ENCODE peak calls at places on chromosomes 5 and 9, in six cellular contexts. One of them, this sample, is unnamed.

GRCh38 chr9:121071356-121071755 is 3.4 kb upstream of the CNTRL start:
- DNase-seq in A673: no peak
- DNase-seq in K562: no peak
- DNase-seq in HTR-8/SVneo: no peak
- DNase-seq in ELR: no peak
- DNase-seq in NCI-H1417: no peak
- DNase-seq in this sample: no peak

GRCh38 chr9:101536938-101537337 is 3.3 kb downstream of the RNF20 start:
- DNase-seq in ELR: peak; percentile 47
- DNase-seq in NCI-H1417: no peak
- DNase-seq in HTR-8/SVneo: no peak
- DNase-seq in A673: peak; percentile 36
- DNase-seq in K562: no peak
- DNase-seq in this sample: no peak

GRCh38 chr9:38656896-38657295 is 36.5 kb upstream of the ANKRD18A start:
- DNase-seq in A673: no peak
- DNase-seq in ELR: no peak
- DNase-seq in NCI-H1417: no peak
- DNase-seq in HTR-8/SVneo: no peak
- DNase-seq in K562: no peak
- DNase-seq in this sample: no peak

GRCh38 chr5:67059747-67060490 is 136.7 kb downstream of the CD180 start:
- DNase-seq in HTR-8/SVneo: no peak
- DNase-seq in NCI-H1417: no peak
- DNase-seq in K562: no peak
- DNase-seq in ELR: peak; percentile 39
- DNase-seq in A673: no peak
- DNase-seq in this sample: no peak

GRCh38 chr5:134115806-134116175 is 1.3 kb downstream of the TCF7 start:
- DNase-seq in NCI-H1417: no peak
- DNase-seq in K562: no peak
- DNase-seq in A673: no peak
- DNase-seq in HTR-8/SVneo: peak; percentile 38
- DNase-seq in ELR: no peak
- DNase-seq in this sample: peak; percentile 59

GRCh38 chr5:128506643-128507042 is 31.4 kb downstream of the FBN2 start:
- DNase-seq in K562: no peak
- DNase-seq in ELR: no peak
- DNase-seq in HTR-8/SVneo: no peak
- DNase-seq in NCI-H1417: no peak
- DNase-seq in A673: no peak
- DNase-seq in this sample: no peak

GRCh38 chr5:136007271-136007670 is 21.5 kb upstream of the TGFBI start:
- DNase-seq in A673: peak; percentile 47
- DNase-seq in ELR: no peak
- DNase-seq in K562: no peak
- DNase-seq in NCI-H1417: no peak
- DNase-seq in HTR-8/SVneo: no peak
- DNase-seq in this sample: no peak

GRCh38 chr5:125148706-125149105 is 402.3 kb upstream of the ZNF608 start:
- DNase-seq in NCI-H1417: no peak
- DNase-seq in K562: no peak
- DNase-seq in ELR: no peak
- DNase-seq in HTR-8/SVneo: no peak
- DNase-seq in A673: no peak
- DNase-seq in this sample: no peak

GRCh38 chr5:31383734-31384133 is 148.2 kb downstream of the DROSHA start:
- DNase-seq in HTR-8/SVneo: peak; percentile 56
- DNase-seq in A673: no peak
- DNase-seq in ELR: no peak
- DNase-seq in K562: peak; percentile 35
- DNase-seq in NCI-H1417: no peak
- DNase-seq in this sample: peak; percentile 10

GRCh38 chr5:55437452-55437851 is 97.3 kb downstream of the PLPP1 start:
- DNase-seq in ELR: no peak
- DNase-seq in NCI-H1417: no peak
- DNase-seq in HTR-8/SVneo: no peak
- DNase-seq in A673: no peak
- DNase-seq in K562: no peak
- DNase-seq in this sample: no peak

GRCh38 chr5:937151-937924 is 44.7 kb downstream of the TRIP13 start:
- DNase-seq in K562: no peak
- DNase-seq in HTR-8/SVneo: no peak
- DNase-seq in NCI-H1417: no peak
- DNase-seq in A673: no peak
- DNase-seq in ELR: no peak
- DNase-seq in this sample: no peak

GRCh38 chr9:88420227-88420626 is 32.0 kb downstream of the SPIN1 start:
- DNase-seq in ELR: no peak
- DNase-seq in A673: peak; percentile 70
- DNase-seq in K562: no peak
- DNase-seq in NCI-H1417: no peak
- DNase-seq in HTR-8/SVneo: no peak
- DNase-seq in this sample: no peak

GRCh38 chr5:34849253-34849652 is 10.3 kb downstream of the TTC23L start:
- DNase-seq in HTR-8/SVneo: no peak
- DNase-seq in NCI-H1417: no peak
- DNase-seq in K562: no peak
- DNase-seq in ELR: peak; percentile 33
- DNase-seq in A673: no peak
- DNase-seq in this sample: no peak

GRCh38 chr5:75138674-75139073 is 86.3 kb upstream of the GCNT4 start:
- DNase-seq in A673: no peak
- DNase-seq in ELR: no peak
- DNase-seq in NCI-H1417: no peak
- DNase-seq in K562: no peak
- DNase-seq in HTR-8/SVneo: no peak
- DNase-seq in this sample: no peak